ENCODE peak calls at places on chromosomes 6 and 20, in four cellular contexts. P, N, K and B are unnamed samples.

GRCh38 chr6:42401605-42401935 is 50.2 kb downstream of the TRERF1 start:
- DNase-seq in N (no peak), P (no peak), K (no peak), B (no peak)

GRCh38 chr6:18161437-18161836 is 6.2 kb downstream of the KDM1B start:
- DNase-seq in P (no peak), N (no peak), K (peak), B (no peak)

GRCh38 chr6:145373826-145374225 is 361.5 kb downstream of the EPM2A start:
- DNase-seq in N (no peak), K (no peak), P (no peak), B (no peak)

GRCh38 chr6:6760054-6760453 is 171.5 kb downstream of the LY86 start:
- DNase-seq in P (no peak), K (no peak), N (no peak), B (no peak)

GRCh38 chr20:60349418-60349817 is 391.2 kb downstream of the CDH26 start:
- DNase-seq in K (no peak), P (no peak), N (no peak), B (no peak)

GRCh38 chr20:17655865-17656489 is 26.1 kb downstream of the RRBP1 start:
- DNase-seq in K (peak), N (peak), P (peak), B (peak)

GRCh38 chr6:116631379-116631990 is 15.2 kb downstream of the RSPH4A start:
- DNase-seq in P (no peak), N (no peak), K (no peak), B (no peak)

GRCh38 chr6:89002523-89002922 is 39.1 kb upstream of the RNGTT start:
- DNase-seq in N (no peak), K (no peak), P (no peak), B (no peak)

GRCh38 chr6:71040043-71040442 is 83.2 kb upstream of the B3GAT2 start:
- DNase-seq in N (no peak), P (no peak), K (no peak), B (no peak)

GRCh38 chr6:4265740-4266139 is 130.4 kb upstream of the ECI2 start:
- DNase-seq in K (no peak), P (no peak), N (no peak), B (no peak)

GRCh38 chr6:143243786-143244185 is 183.1 kb downstream of the AIG1 start:
- DNase-seq in P (no peak), K (no peak), N (no peak), B (no peak)

GRCh38 chr6:7502743-7503142 is 38.7 kb upstream of the DSP start:
- DNase-seq in P (no peak), N (peak), K (no peak), B (no peak)

GRCh38 chr20:46631212-46631869 is 19.9 kb downstream of the SLC13A3 start:
- DNase-seq in P (no peak), K (peak), N (peak), B (no peak)

GRCh38 chr20:33663161-33664084 is 1.3 kb downstream of the C20orf144 start:
- DNase-seq in N (peak), K (peak), P (no peak), B (peak)

GRCh38 chr6:158143700-158144099 is 24.4 kb downstream of the SERAC1 start:
- DNase-seq in N (peak), K (peak), P (no peak), B (peak)

GRCh38 chr6:73830119-73830518 is 134.1 kb downstream of the CD109 start:
- DNase-seq in P (no peak), N (no peak), K (no peak), B (no peak)

GRCh38 chr6:43076093-43076927 is at the start of gene PTK7:
- DNase-seq in P (no peak), N (peak), K (peak), B (peak)

GRCh38 chr20:48189177-48189576 is 403.9 kb upstream of the SULF2 start:
- DNase-seq in N (peak), K (no peak), P (no peak), B (peak)

GRCh38 chr20:37943501-37944455 is 40.9 kb downstream of the VSTM2L start:
- DNase-seq in K (no peak), N (no peak), P (no peak), B (no peak)